ENCODE peak calls at places on chromosomes 1 and 21, in seven cellular contexts. P, G, R, N, Y, B and S are unnamed samples.

GRCh38 chr1:22892789-22893188 is 79.9 kb downstream of the LACTBL1 start:
- DNase-seq in P (no peak), G (no peak), R (no peak), N (no peak), Y (no peak), B (no peak), S (no peak)

GRCh38 chr1:28058971-28059878 is 29.2 kb downstream of the EYA3 start:
- DNase-seq in P (no peak), G (no peak), R (peak), N (no peak), Y (no peak), B (no peak), S (no peak)

GRCh38 chr1:21451212-21451611 is 11.3 kb downstream of the NBPF3 start:
- DNase-seq in P (no peak), G (no peak), R (no peak), N (no peak), Y (peak), B (no peak), S (peak)

GRCh38 chr1:109214695-109215623 is 1.2 kb downstream of the SARS1 start:
- DNase-seq in P (peak), G (no peak), R (peak), N (peak), Y (peak), B (peak), S (peak)

GRCh38 chr1:111786669-111787207 is 31.0 kb downstream of the DDX20 start:
- DNase-seq in P (no peak), G (no peak), R (no peak), N (no peak), Y (no peak), B (no peak), S (no peak)

GRCh38 chr1:31715097-31715872 is 11.5 kb upstream of the COL16A1 start:
- DNase-seq in P (no peak), G (peak), R (peak), N (peak), Y (peak), B (peak), S (peak)

GRCh38 chr21:44530903-44531605 is 8.9 kb downstream of the KRTAP10-1 start:
- DNase-seq in P (no peak), G (no peak), R (no peak), N (peak), Y (no peak), B (no peak), S (no peak)

GRCh38 chr1:48442864-48443619 is 29.0 kb downstream of the SPATA6 start:
- DNase-seq in P (no peak), G (no peak), R (peak), N (no peak), Y (no peak), B (no peak), S (no peak)

GRCh38 chr1:152111515-152111968 is 3.7 kb downstream of the TCHH start:
- DNase-seq in P (no peak), G (no peak), R (no peak), N (no peak), Y (peak), B (no peak), S (no peak)

GRCh38 chr1:36175137-36176095 is 19.5 kb downstream of the MAP7D1 start:
- DNase-seq in P (no peak), G (no peak), R (no peak), N (peak), Y (no peak), B (no peak), S (peak)

GRCh38 chr21:45848352-45848751 is 133.2 kb upstream of the COL6A1 start:
- DNase-seq in P (no peak), G (no peak), R (no peak), N (no peak), Y (no peak), B (no peak), S (no peak)

GRCh38 chr21:46210378-46211136 is 18.0 kb downstream of the LSS start:
- DNase-seq in P (no peak), G (no peak), R (no peak), N (peak), Y (no peak), B (peak), S (no peak)

DNA sequence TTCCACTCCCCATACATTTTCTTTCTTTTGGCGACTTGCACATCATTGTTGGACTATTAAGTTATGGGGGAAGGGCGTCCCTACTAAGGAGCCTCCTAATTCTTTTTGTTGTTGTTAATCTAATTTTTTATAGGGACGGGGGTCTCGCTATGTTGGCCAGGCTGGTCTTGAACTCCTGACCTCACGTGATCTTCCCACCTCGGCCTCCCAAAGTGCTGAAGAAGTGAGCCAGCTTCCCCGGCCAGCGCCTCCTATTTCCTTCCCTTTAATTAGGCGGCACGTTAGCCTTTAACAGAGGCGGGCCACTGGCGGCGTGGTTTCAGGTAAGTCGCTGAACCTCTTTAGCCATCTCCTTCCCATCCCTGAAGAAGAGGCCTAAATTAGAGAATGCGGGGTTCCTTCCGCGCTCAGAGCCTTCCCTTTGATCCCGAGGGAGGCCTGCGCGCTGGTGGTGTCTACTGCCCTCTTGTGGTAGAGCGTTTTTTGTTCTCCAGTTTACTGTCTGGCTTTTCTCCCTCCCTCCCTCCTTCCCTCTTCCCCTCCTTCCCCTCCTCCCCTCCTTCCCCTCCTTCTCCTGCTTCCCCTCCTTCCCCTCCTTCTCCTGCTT is 38.1 kb downstream of the TNFRSF9 start:
- DNase-seq in P (peak), G (peak), R (peak), N (peak), Y (peak), B (peak), S (no peak)
- TF ChIP-seq CTCF in P (peak), G (peak), R (peak), N (peak), Y (peak), B (peak), S (peak)

GRCh38 chr1:224188286-224188685 is 5.2 kb downstream of the DEGS1 start:
- DNase-seq in P (no peak), G (no peak), R (no peak), N (no peak), Y (no peak), B (no peak), S (no peak)

GRCh38 chr1:224189561-224189960 is 6.5 kb downstream of the DEGS1 start:
- DNase-seq in P (no peak), G (no peak), R (no peak), N (no peak), Y (peak), B (no peak), S (no peak)

GRCh38 chr1:224197261-224197600 is 14.2 kb downstream of the DEGS1 start:
- DNase-seq in P (no peak), G (no peak), R (no peak), N (no peak), Y (no peak), B (no peak), S (no peak)

GRCh38 chr1:224193319-224193966 is 10.4 kb downstream of the DEGS1 start:
- DNase-seq in P (no peak), G (no peak), R (no peak), N (no peak), Y (no peak), B (no peak), S (no peak)

GRCh38 chr1:224192082-224192786 is 9.2 kb downstream of the DEGS1 start:
- DNase-seq in P (no peak), G (no peak), R (no peak), N (no peak), Y (no peak), B (no peak), S (no peak)
- H3K4me3 ChIP-seq in P (no peak), G (no peak), R (no peak), N (no peak), Y (no peak), B (no peak), S (no peak)

DNA sequence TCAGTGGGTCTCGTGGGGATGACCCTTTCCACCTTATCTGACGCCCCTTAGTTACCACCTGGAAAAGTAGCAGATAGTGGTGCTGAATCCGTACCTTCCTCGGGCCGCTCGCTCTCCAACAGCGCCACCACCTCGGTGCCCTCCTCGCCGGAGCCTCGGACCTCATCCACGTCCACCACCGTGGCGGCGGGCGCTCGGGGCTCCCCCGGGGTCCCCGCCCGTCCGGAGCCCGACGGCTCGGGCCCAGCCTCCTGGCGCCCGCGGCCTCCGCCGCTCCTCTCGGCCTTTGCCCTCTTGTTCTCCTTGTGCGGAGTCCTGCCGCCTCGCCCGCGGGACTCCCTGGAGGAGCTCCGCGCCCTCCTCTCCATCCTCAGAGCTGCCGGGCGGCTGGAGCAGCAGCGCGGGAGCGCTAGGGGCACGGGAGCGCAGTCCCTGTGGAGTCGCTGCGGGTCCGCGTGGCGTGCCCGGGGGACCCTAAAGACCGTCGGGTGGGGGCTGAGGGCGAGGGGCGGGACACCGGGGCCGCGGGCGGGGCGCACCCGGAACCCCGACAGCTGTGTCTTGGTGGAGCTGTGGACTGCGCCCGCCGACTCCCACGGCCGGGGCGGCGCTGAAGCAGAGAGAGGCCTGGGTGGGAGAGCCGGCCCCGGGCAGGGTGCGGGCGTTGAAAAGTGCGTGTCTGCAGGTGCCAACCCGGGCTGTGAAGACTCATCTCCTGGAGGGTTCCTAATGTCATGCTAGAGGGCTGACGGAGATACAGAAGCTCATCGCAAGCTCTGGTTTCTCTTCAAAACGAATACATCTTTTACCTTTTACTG is at the start of gene NPHS2:
- DNase-seq in P (no peak), G (no peak), R (no peak), N (no peak), Y (no peak), B (no peak), S (no peak)
- TF ChIP-seq CTCF in P (no peak), G (peak), R (no peak), N (no peak), Y (no peak), B (no peak), S (no peak)

DNA sequence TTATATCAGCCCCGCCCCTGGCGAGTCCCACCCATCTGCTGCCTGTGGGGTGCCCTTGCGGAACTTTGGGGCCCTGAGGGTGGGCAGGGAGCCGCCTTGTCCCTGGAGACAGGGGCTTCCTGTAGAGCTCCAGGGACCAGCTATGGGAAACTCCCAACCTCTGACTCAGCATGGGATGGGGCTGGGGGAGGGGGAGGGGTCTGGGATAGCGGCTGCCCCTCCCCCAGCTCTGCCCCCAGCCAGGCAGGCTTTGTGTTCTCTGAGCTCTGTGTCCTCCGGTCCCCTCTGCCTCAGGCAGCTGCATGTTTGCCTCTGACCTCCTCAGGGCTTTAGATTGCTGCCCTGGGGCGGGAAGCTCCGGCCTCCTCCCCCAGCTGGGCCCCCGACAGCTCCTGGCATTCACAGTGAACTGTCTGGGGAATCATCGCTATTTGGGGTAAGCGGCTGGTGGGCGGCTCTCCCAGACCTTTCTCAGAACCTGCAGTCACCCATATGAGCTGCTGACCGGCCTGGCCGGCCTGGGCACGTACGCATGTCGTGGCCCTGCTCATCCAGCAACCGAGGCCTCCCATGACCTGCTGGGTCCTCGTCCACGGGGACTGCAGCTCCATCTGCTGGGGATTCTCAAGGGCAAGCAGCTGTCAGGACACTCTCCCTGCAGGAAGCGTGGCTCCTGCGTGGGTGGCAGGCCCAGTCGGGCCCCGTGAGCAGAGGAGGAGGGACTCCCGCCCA is 17.1 kb downstream of the ARHGEF16 start:
- DNase-seq in P (no peak), G (no peak), R (peak), N (no peak), Y (peak), B (peak), S (no peak)
- H3K4me3 ChIP-seq in P (no peak), G (no peak), R (no peak), N (no peak), Y (no peak), B (no peak), S (no peak)

GRCh38 chr1:225911207-225912130 is 12.6 kb downstream of the PYCR2 start:
- DNase-seq in P (no peak), G (no peak), R (no peak), N (peak), Y (peak), B (no peak), S (no peak)

GRCh38 chr1:225917536-225917935 is 6.5 kb downstream of the PYCR2 start:
- DNase-seq in P (no peak), G (no peak), R (peak), N (no peak), Y (peak), B (peak), S (no peak)

GRCh38 chr1:225918280-225918679 is 5.8 kb downstream of the PYCR2 start:
- DNase-seq in P (no peak), G (no peak), R (no peak), N (no peak), Y (no peak), B (no peak), S (no peak)

GRCh38 chr1:225915538-225915991 is 8.5 kb downstream of the PYCR2 start:
- DNase-seq in P (no peak), G (no peak), R (peak), N (no peak), Y (no peak), B (no peak), S (no peak)

DNA sequence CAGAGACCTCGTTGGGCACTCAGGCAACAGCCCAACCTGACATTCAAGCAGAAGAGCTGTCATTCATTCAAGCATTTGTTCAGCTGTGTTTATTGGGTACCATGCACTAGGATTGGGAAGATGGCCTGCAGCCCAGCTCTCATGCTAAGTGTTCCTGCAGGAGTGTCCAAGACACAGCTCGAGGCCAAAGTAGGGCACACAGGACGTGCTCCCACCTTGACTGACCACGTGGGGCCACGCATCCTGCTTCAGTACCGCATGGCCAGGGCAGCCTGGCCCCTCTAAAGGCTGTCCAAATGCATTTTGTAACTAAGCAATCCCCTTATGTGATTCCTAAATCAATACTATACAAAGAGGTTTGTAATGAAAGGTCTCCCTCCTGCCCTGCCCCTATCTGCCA is 9.7 kb downstream of the PYCR2 start:
- DNase-seq in P (no peak), G (no peak), R (no peak), N (no peak), Y (no peak), B (no peak), S (no peak)
- TF ChIP-seq CTCF in P (no peak), G (no peak), R (no peak), N (no peak), Y (no peak), B (no peak), S (no peak)

GRCh38 chr1:6028042-6028895 is 17.4 kb upstream of the KCNAB2 start:
- DNase-seq in P (no peak), G (no peak), R (peak), N (peak), Y (peak), B (no peak), S (no peak)

GRCh38 chr1:6029351-6029750 is 16.3 kb upstream of the KCNAB2 start:
- DNase-seq in P (no peak), G (no peak), R (no peak), N (no peak), Y (no peak), B (no peak), S (no peak)

GRCh38 chr1:6025269-6026094 is 20.2 kb upstream of the KCNAB2 start:
- DNase-seq in P (no peak), G (no peak), R (peak), N (no peak), Y (no peak), B (no peak), S (peak)

GRCh38 chr1:6026095-6026809 is 19.4 kb upstream of the KCNAB2 start:
- DNase-seq in P (no peak), G (peak), R (peak), N (peak), Y (no peak), B (no peak), S (peak)

GRCh38 chr1:6027591-6027990 is 18.1 kb upstream of the KCNAB2 start:
- DNase-seq in P (no peak), G (no peak), R (no peak), N (no peak), Y (no peak), B (no peak), S (no peak)
- H3K4me3 ChIP-seq in P (no peak), G (no peak), R (no peak), N (no peak), Y (no peak), B (no peak), S (peak)